ENCODE peak calls at places on chromosome 13, in four cellular contexts. One of them, this sample, is unnamed.

GRCh38 chr13:19345916-19346422 is 164.3 kb upstream of the TUBA3C start:
- DNase-seq in K562: peak
- DNase-seq in H1: no peak
- DNase-seq in A549: peak
- DNase-seq in this sample: no peak

GRCh38 chr13:111630411-111630810 is 310.0 kb downstream of the TEX29 start:
- DNase-seq in K562: no peak
- DNase-seq in H1: peak
- DNase-seq in A549: no peak
- DNase-seq in this sample: no peak

GRCh38 chr13:42378383-42378780 is 106.4 kb downstream of the AKAP11 start:
- DNase-seq in K562: no peak
- DNase-seq in H1: no peak
- DNase-seq in A549: no peak
- DNase-seq in this sample: no peak

GRCh38 chr13:102654786-102655185 is 40.1 kb downstream of the METTL21C start:
- DNase-seq in K562: no peak
- DNase-seq in H1: no peak
- DNase-seq in A549: no peak
- DNase-seq in this sample: no peak

GRCh38 chr13:24632382-24633121 is 47.7 kb upstream of the ATP12A start:
- DNase-seq in K562: no peak
- DNase-seq in H1: no peak
- DNase-seq in A549: no peak
- DNase-seq in this sample: no peak

GRCh38 chr13:76245216-76245615 is 609.1 kb downstream of the LMO7 start:
- DNase-seq in K562: no peak
- DNase-seq in H1: no peak
- DNase-seq in A549: no peak
- DNase-seq in this sample: no peak

GRCh38 chr13:101640797-101641400 is 188.4 kb downstream of the ITGBL1 start:
- DNase-seq in K562: no peak
- DNase-seq in H1: no peak
- DNase-seq in A549: peak
- DNase-seq in this sample: no peak

GRCh38 chr13:99989376-99990044 is 7.9 kb downstream of the ZIC2 start:
- DNase-seq in K562: no peak
- DNase-seq in H1: peak
- DNase-seq in A549: no peak
- DNase-seq in this sample: no peak

GRCh38 chr13:25732146-25732865 is 319.5 kb downstream of the SHISA2 start:
- DNase-seq in K562: no peak
- DNase-seq in H1: no peak
- DNase-seq in A549: no peak
- DNase-seq in this sample: no peak

GRCh38 chr13:37984357-37984756 is 114.8 kb upstream of the TRPC4 start:
- DNase-seq in K562: peak
- DNase-seq in H1: no peak
- DNase-seq in A549: peak
- DNase-seq in this sample: peak

GRCh38 chr13:77810430-77810829 is 108.2 kb downstream of the EDNRB start:
- DNase-seq in K562: no peak
- DNase-seq in H1: no peak
- DNase-seq in A549: peak
- DNase-seq in this sample: no peak

GRCh38 chr13:39577203-39577602 is 25.8 kb downstream of the LHFPL6 start:
- DNase-seq in K562: no peak
- DNase-seq in H1: no peak
- DNase-seq in A549: no peak
- DNase-seq in this sample: no peak

GRCh38 chr13:51639171-51639570 is 54.9 kb downstream of the WDFY2 start:
- DNase-seq in K562: no peak
- DNase-seq in H1: no peak
- DNase-seq in A549: no peak
- DNase-seq in this sample: no peak

GRCh38 chr13:51348069-51348967 is 8.8 kb downstream of the SERPINE3 start:
- DNase-seq in K562: no peak
- DNase-seq in H1: no peak
- DNase-seq in A549: no peak
- DNase-seq in this sample: no peak

DNA sequence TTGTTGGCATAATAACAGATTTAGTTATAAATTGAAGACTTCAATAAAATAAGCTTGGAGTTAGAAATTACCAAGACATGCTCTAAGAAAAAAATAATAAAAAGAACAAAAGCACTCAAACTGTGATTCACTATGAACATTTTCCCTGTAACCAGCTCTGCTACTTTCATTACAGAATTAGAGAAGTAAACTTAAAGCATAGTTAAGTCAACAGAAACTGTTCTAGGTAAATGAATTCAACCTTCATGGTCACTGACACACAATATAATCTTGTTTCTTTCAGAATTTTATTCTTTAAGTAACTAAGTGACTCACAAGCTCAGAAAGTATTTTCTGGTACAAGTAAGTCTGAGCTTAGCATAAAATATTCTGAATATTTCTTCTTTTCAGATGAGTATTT is 136.3 kb downstream of the KLF5 start:
- DNase-seq in K562: no peak
- DNase-seq in H1: no peak
- DNase-seq in A549: no peak
- DNase-seq in this sample: no peak
- TF ChIP-seq RNF2 in K562: no peak
- TF ChIP-seq RNF2 in H1: no peak
- TF ChIP-seq RNF2 in A549: no peak
- TF ChIP-seq RNF2 in this sample: no peak

GRCh38 chr13:112953591-112954487 is 15.2 kb upstream of the MCF2L start:
- DNase-seq in K562: no peak
- DNase-seq in H1: no peak
- DNase-seq in A549: no peak
- DNase-seq in this sample: peak
- TF ChIP-seq RNF2 in K562: no peak
- TF ChIP-seq RNF2 in H1: no peak
- TF ChIP-seq RNF2 in A549: no peak
- TF ChIP-seq RNF2 in this sample: no peak

GRCh38 chr13:92966341-92966740 is 260.3 kb upstream of the GPC6 start:
- DNase-seq in K562: no peak
- DNase-seq in H1: no peak
- DNase-seq in A549: no peak
- DNase-seq in this sample: no peak

GRCh38 chr13:92966900-92967299 is 259.7 kb upstream of the GPC6 start:
- DNase-seq in K562: no peak
- DNase-seq in H1: no peak
- DNase-seq in A549: no peak
- DNase-seq in this sample: no peak

GRCh38 chr13:92963029-92963428 is 263.6 kb upstream of the GPC6 start:
- DNase-seq in K562: no peak
- DNase-seq in H1: no peak
- DNase-seq in A549: no peak
- DNase-seq in this sample: no peak

GRCh38 chr13:92972751-92973150 is 253.9 kb upstream of the GPC6 start:
- DNase-seq in K562: no peak
- DNase-seq in H1: no peak
- DNase-seq in A549: no peak
- DNase-seq in this sample: no peak

DNA sequence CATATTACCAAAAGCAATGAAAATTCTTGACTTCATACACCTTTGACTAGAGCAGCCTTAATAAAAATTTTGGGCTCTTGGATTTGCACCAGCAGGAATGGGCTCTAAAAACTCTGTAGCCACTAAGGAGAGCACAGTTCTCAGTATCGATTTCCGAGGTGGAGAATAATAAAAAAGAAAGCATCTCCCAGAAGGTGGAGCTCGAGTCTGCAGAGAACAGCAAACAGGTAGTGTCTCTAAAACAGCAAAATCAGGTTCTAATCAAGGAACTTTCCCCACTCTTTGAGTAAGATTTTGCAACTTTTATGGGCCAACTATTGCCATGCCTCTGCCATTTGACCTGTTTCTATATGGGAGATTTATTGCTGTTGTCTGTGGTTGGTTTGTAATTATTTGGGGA is 258.7 kb upstream of the GPC6 start:
- DNase-seq in K562: no peak
- DNase-seq in H1: no peak
- DNase-seq in A549: peak
- DNase-seq in this sample: peak
- TF ChIP-seq RNF2 in K562: no peak
- TF ChIP-seq RNF2 in H1: no peak
- TF ChIP-seq RNF2 in A549: no peak
- TF ChIP-seq RNF2 in this sample: no peak

DNA sequence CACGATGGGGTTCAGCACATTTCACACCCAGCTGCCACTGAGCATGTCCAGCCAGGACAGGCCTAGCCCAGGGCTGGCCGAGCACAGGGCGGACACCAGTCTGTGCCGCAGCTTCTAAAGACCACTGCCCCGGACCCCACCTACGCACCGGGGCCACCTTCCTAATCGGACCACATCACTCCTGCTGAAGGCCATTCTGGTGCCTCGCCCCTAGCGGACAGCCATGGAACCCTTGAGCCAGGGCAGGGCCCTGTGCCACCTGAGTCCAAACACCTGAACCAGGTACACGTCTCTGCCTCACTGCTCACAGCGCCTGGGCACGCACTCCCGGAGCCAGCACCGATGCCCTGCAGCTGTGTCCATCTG is 8.4 kb upstream of the C13orf46 start:
- DNase-seq in K562: no peak
- DNase-seq in H1: peak
- DNase-seq in A549: no peak
- DNase-seq in this sample: no peak
- TF ChIP-seq RNF2 in K562: no peak
- TF ChIP-seq RNF2 in H1: no peak
- TF ChIP-seq RNF2 in A549: no peak
- TF ChIP-seq RNF2 in this sample: no peak

GRCh38 chr13:83881031-83881727 is 1.1 kb downstream of the SLITRK1 start:
- DNase-seq in K562: no peak
- DNase-seq in H1: no peak
- DNase-seq in A549: no peak
- DNase-seq in this sample: no peak
- TF ChIP-seq RNF2 in K562: no peak
- TF ChIP-seq RNF2 in H1: no peak
- TF ChIP-seq RNF2 in A549: no peak
- TF ChIP-seq RNF2 in this sample: no peak

DNA sequence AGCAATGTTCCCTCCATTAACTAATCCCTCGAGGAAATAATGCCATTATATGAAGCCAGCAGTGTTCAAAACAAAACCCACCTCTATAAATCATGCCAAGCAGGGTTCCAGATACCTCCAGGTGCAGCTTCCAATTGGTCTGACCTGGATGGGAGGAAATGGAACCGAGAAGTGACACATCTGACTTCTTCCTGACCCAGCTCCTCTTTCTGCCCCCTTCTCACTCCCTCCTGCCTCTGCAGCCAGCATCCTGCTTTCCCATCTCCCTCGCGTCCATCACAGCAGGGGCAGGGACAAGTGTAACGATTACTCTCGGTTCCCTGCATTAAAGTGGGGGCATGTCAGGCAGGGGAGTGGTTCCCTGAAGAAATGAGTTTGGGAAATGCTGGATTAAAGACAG is 37.5 kb downstream of the HSPH1 start:
- DNase-seq in K562: no peak
- DNase-seq in H1: no peak
- DNase-seq in A549: no peak
- DNase-seq in this sample: no peak
- TF ChIP-seq RNF2 in K562: no peak
- TF ChIP-seq RNF2 in H1: no peak
- TF ChIP-seq RNF2 in A549: no peak
- TF ChIP-seq RNF2 in this sample: no peak

GRCh38 chr13:90752070-90752469 is 595.4 kb upstream of the MIR17HG start:
- DNase-seq in K562: no peak
- DNase-seq in H1: no peak
- DNase-seq in A549: no peak
- DNase-seq in this sample: no peak

GRCh38 chr13:90760639-90761038 is 586.8 kb upstream of the MIR17HG start:
- DNase-seq in K562: no peak
- DNase-seq in H1: no peak
- DNase-seq in A549: no peak
- DNase-seq in this sample: no peak

DNA sequence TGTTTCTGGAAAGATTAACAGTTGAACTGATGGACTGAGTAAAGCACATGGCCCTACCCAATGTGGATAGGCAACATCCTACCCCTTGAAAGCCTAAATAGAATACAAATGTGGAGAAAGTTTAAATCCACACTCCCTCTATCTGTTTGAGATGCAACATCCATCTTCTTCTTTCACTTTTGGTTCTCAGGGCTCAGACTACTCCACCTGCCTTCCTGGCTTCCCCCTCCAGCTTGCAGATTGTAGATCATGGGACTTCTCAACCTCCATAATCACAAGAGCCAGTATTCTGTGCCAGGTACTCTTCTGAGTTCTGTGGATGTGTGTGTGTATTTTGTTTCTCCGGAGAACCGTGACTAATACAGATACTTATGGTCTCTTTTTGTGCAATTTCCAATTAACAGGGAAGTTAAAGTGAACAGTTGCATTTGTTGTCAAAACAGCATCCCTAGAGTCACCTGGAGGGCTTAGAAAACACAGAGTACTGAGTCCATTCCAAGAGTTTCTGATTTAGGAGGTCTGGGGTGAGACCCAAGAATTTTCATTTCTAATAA is 590.3 kb upstream of the MIR17HG start:
- DNase-seq in K562: no peak
- DNase-seq in H1: no peak
- DNase-seq in A549: no peak
- DNase-seq in this sample: no peak
- TF ChIP-seq RNF2 in K562: no peak
- TF ChIP-seq RNF2 in H1: no peak
- TF ChIP-seq RNF2 in A549: no peak
- TF ChIP-seq RNF2 in this sample: no peak

This sample was measured in HepG2.